ENCODE peak calls at places on chromosomes 7 and 10, in five cellular contexts. B is CD8-positive, alpha-beta T cell; K is adipocyte; H is right lobe of liver; V is uterus. Z is an unnamed sample. For H3K4me1, the result is how much of the 10 kb centered on the place peaks cover.

GRCh38 chr10:43585981-43586738 is 11.7 kb upstream of the ZNF239 start:
- DNase-seq in V (no peak), K (no peak), B (no peak), H (no peak), Z (no peak)

GRCh38 chr7:29375641-29376562 is 181.3 kb downstream of the CHN2 start:
- DNase-seq in H (peak), K (no peak), V (no peak), B (no peak), Z (no peak)

GRCh38 chr7:151429555-151430331 is 10.2 kb downstream of the CRYGN start:
- DNase-seq in V (no peak), B (peak), H (no peak), K (no peak), Z (no peak)

GRCh38 chr10:100509241-100509640 is 10.4 kb downstream of the SEC31B start:
- DNase-seq in B (peak), K (no peak), H (no peak), V (no peak), Z (no peak)

GRCh38 chr7:125430013-125430412 is 500.4 kb upstream of the POT1 start:
- DNase-seq in V (no peak), K (no peak), H (no peak), B (no peak), Z (no peak)

GRCh38 chr10:34351161-34351560 is 463.9 kb downstream of the PARD3 start:
- DNase-seq in K (peak), V (no peak), H (no peak), B (no peak), Z (no peak)

GRCh38 chr7:47992446-47992845 is 13.0 kb upstream of the HUS1 start:
- DNase-seq in V (no peak), H (no peak), K (no peak), B (no peak), Z (no peak)

GRCh38 chr10:20614911-20615310 is 282.2 kb downstream of the NEBL start:
- DNase-seq in K (no peak), B (no peak), V (no peak), H (no peak), Z (no peak)

GRCh38 chr10:103543617-103544525 is 50.4 kb downstream of the NEURL1 start:
- DNase-seq in V (peak), K (no peak), B (no peak), H (no peak), Z (no peak)

GRCh38 chr10:22427890-22428571 is 82.7 kb downstream of the SPAG6 start:
- DNase-seq in H (no peak), V (no peak), K (peak), B (no peak), Z (no peak)

GRCh38 chr10:77888356-77888703 is 38.2 kb downstream of the DLG5 start:
- DNase-seq in V (no peak), H (no peak), B (no peak), K (no peak), Z (no peak)

GRCh38 chr10:71761105-71761511 is 12.2 kb downstream of the VSIR start:
- DNase-seq in B (peak), H (no peak), V (no peak), K (no peak), Z (no peak)

GRCh38 chr10:117399341-117400196 is 24.3 kb upstream of the PDZD8 start:
- DNase-seq in H (no peak), K (no peak), V (no peak), B (no peak), Z (no peak)

GRCh38 chr7:100428967-100429636 is 529 bp upstream of the MEPCE start:
- DNase-seq in B (peak), K (peak), H (peak), V (peak), Z (peak)

GRCh38 chr7:117808273-117808868 is 64.9 kb downstream of the CTTNBP2 start:
- DNase-seq in B (no peak), V (peak), H (peak), K (no peak), Z (no peak)

GRCh38 chr10:131086511-131086910 is 225.0 kb downstream of the TCERG1L start:
- DNase-seq in V (no peak), K (no peak), H (no peak), B (no peak), Z (no peak)
- H3K4me1 ChIP-seq in V (under half), K (under half), H (under half), B (under half), Z (under half)

GRCh38 chr7:109295158-109295557 is 725.5 kb downstream of the DNAJB9 start:
- DNase-seq in H (no peak), B (no peak), V (no peak), K (no peak), Z (no peak)
- H3K4me1 ChIP-seq in H (under half), B (under half), V (under half), K (under half), Z (under half)

GRCh38 chr10:110788620-110789385 is 82.9 kb upstream of the PDCD4 start:
- DNase-seq in H (no peak), K (no peak), V (no peak), B (no peak), Z (no peak)

GRCh38 chr10:110792476-110792875 is 79.3 kb upstream of the PDCD4 start:
- DNase-seq in H (no peak), K (no peak), V (no peak), B (no peak), Z (no peak)

GRCh38 chr10:110791541-110792073 is 80.1 kb upstream of the PDCD4 start:
- DNase-seq in K (no peak), V (no peak), B (no peak), H (no peak), Z (no peak)

GRCh38 chr10:110790913-110791525 is 80.7 kb upstream of the PDCD4 start:
- DNase-seq in H (no peak), K (peak), B (no peak), V (no peak), Z (no peak)

GRCh38 chr10:110789604-110790428 is 81.9 kb upstream of the PDCD4 start:
- DNase-seq in K (no peak), B (no peak), V (no peak), H (no peak), Z (no peak)
- H3K4me1 ChIP-seq in K (under half), B (under half), V (under half), H (under half), Z (under half)

GRCh38 chr10:30057421-30057841 is 2.0 kb downstream of the JCAD start:
- DNase-seq in B (no peak), K (peak), V (no peak), H (no peak), Z (no peak)

GRCh38 chr10:30058111-30058510 is 1.3 kb downstream of the JCAD start:
- DNase-seq in K (peak), B (no peak), V (peak), H (no peak), Z (no peak)

GRCh38 chr10:30056767-30057355 is 2.5 kb downstream of the JCAD start:
- DNase-seq in B (no peak), V (no peak), H (no peak), K (peak), Z (no peak)

GRCh38 chr10:30056281-30056680 is 3.1 kb downstream of the JCAD start:
- DNase-seq in B (no peak), K (peak), V (no peak), H (no peak), Z (no peak)

DNA sequence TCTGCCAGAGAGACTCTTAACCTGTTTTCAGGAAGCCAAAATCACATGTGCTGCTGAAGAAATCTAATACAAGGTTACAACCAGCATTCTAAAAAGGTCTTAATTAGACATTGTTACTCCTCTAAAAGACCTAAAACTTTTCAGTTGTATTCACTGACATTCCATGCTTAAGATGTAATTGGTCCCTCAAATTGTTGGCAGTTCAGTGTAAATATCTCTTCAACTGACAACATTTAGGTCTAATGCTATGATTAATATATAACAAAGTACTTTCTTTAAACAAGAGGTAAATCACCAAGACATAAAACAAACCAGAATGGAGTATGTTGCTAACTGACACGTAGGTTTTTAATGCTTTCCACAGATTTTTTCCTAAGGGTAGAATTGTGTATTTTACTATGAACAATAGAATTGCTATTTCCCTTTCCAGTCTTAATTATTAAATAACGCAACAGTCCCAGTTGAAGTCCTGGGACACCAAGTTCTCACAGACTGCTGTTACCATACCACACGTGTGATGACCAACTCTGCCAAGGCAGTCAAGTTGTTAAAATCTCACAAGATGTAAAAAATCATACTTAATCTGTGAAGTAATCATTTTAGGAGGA is 4.2 kb downstream of the JCAD start:
- DNase-seq in H (no peak), K (peak), B (no peak), V (peak), Z (no peak)
- H3K4me1 ChIP-seq in H (under half), K (under half), B (under half), V (under half), Z (under half)

GRCh38 chr10:15710455-15710854 is 9.3 kb downstream of the ITGA8 start:
- DNase-seq in H (peak), B (no peak), V (no peak), K (no peak), Z (no peak)

GRCh38 chr10:15704581-15704968 is 15.1 kb downstream of the ITGA8 start:
- DNase-seq in H (no peak), B (no peak), V (no peak), K (peak), Z (no peak)

GRCh38 chr10:15703167-15703880 is 16.4 kb downstream of the ITGA8 start:
- DNase-seq in K (peak), H (no peak), V (no peak), B (no peak), Z (no peak)

GRCh38 chr10:15703944-15704580 is 15.7 kb downstream of the ITGA8 start:
- DNase-seq in B (no peak), K (no peak), V (no peak), H (no peak), Z (no peak)

GRCh38 chr10:15705298-15705697 is 14.4 kb downstream of the ITGA8 start:
- DNase-seq in V (no peak), B (no peak), H (no peak), K (no peak), Z (no peak)
- H3K4me1 ChIP-seq in V (under half), B (under half), H (under half), K (under half), Z (under half)

GRCh38 chr10:97006364-97006763 is 174.3 kb downstream of the LCOR start:
- DNase-seq in B (no peak), H (no peak), K (no peak), V (no peak), Z (no peak)
- H3K4me1 ChIP-seq in B (under half), H (under half), K (under half), V (under half), Z (under half)

GRCh38 chr10:108812296-108812695 is 1111.0 kb downstream of the XPNPEP1 start:
- DNase-seq in H (no peak), V (no peak), B (no peak), K (no peak), Z (no peak)
- H3K4me1 ChIP-seq in H (under half), V (under half), B (under half), K (under half), Z (under half)

DNA sequence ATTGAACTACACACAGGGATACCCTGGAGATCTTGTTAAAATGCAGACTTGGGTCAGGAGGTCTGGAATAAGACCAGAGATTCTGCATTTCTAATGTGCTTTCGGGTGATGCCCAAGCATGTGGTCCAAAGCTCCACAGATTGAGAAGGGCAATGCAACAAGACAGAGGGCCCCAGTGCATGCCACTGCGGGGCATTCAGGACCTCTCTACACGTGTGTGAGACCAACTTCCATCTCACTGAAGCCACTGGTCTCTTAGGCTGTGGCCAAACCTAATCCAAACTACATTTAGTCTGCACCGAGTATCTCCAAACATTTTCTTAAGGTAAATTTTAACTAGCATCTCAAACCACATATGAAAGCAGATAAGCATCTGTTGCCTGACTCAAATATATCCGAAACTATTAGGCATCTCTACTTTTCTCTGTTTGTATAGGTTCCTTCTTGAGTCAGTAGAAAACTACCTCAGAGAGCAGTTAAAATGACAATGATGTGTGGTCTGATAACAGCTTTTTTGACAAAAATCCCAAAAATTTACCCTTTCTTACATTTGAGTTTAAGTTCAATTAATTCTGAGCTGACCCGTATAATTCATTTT is 107.5 kb downstream of the ELMO1 start:
- DNase-seq in V (no peak), H (no peak), K (no peak), B (no peak), Z (no peak)
- H3K4me1 ChIP-seq in V (under half), H (under half), K (under half), B (under half), Z (under half)

GRCh38 chr7:1653500-1653899 is 16.6 kb upstream of the ELFN1 start:
- DNase-seq in K (no peak), H (no peak), V (no peak), B (no peak), Z (peak)

GRCh38 chr7:1649751-1650326 is 20.2 kb upstream of the ELFN1 start:
- DNase-seq in H (no peak), K (no peak), B (no peak), V (no peak), Z (no peak)

GRCh38 chr7:1651031-1651446 is 19.0 kb upstream of the ELFN1 start:
- DNase-seq in H (no peak), K (no peak), B (no peak), V (no peak), Z (no peak)

GRCh38 chr7:1650363-1651030 is 19.6 kb upstream of the ELFN1 start:
- DNase-seq in K (no peak), V (no peak), B (no peak), H (peak), Z (no peak)

GRCh38 chr7:1651897-1652296 is 18.2 kb upstream of the ELFN1 start:
- DNase-seq in B (no peak), H (no peak), K (no peak), V (no peak), Z (no peak)
- H3K4me1 ChIP-seq in B (under half), H (under half), K (under half), V (under half), Z (under half)

Z was measured in left lung.